ENCODE peak calls at places on chromosome 2, in five cellular contexts. S is Kasumi-1; P is activated naive CD4-positive, alpha-beta T cell treated with anti-CD3 and anti-CD28 coated beads, Interleukin-2, amount 10 ng/mL, durations not matched to agents 7 days and 5 days; K is right cardiac atrium; T is activated CD4-positive, alpha-beta T cell treated with anti-CD3 and anti-CD28 coated beads, Interleukin-2, amount 50 U/mL, for 48 hours. W is an unnamed sample.

GRCh38 chr2:74917702-74918619 is 40.5 kb upstream of the POLE4 start:
- DNase-seq in T (no peak), S (peak), P (no peak), K (no peak), W (no peak)

GRCh38 chr2:20452551-20452950 is 5.7 kb downstream of the RHOB start:
- DNase-seq in P (no peak), K (no peak), S (no peak), T (no peak), W (peak)

GRCh38 chr2:75047189-75047812 is 88.9 kb downstream of the POLE4 start:
- DNase-seq in K (no peak), T (no peak), S (no peak), P (no peak), W (no peak)

GRCh38 chr2:85468704-85469349 is 50.3 kb downstream of the SH2D6 start:
- DNase-seq in P (no peak), T (no peak), K (no peak), S (no peak), W (no peak)

GRCh38 chr2:85873679-85874078 is 15.1 kb downstream of the ST3GAL5 start:
- DNase-seq in K (no peak), P (peak), T (no peak), S (no peak), W (no peak)

GRCh38 chr2:169734172-169734847 is 678 bp downstream of the KLHL23 start:
- DNase-seq in K (peak), T (peak), P (peak), S (peak), W (peak)

GRCh38 chr2:41967426-41968181 is 80.2 kb upstream of the PKDCC start:
- DNase-seq in P (no peak), K (peak), S (no peak), T (no peak), W (no peak)

GRCh38 chr2:65507102-65508069 is 75.0 kb upstream of the SPRED2 start:
- DNase-seq in T (no peak), K (no peak), P (no peak), S (no peak), W (no peak)

GRCh38 chr2:9326975-9327374 is 96.4 kb downstream of the ITGB1BP1 start:
- DNase-seq in T (no peak), S (no peak), K (no peak), P (no peak), W (no peak)

GRCh38 chr2:37795938-37796337 is 124.5 kb upstream of the CDC42EP3 start:
- DNase-seq in T (no peak), P (no peak), S (no peak), K (no peak), W (no peak)

GRCh38 chr2:176781570-176782217 is 430.9 kb upstream of the HNRNPA3 start:
- DNase-seq in P (no peak), T (no peak), S (peak), K (no peak), W (no peak)

GRCh38 chr2:167264380-167264779 is 376.1 kb downstream of the XIRP2 start:
- DNase-seq in T (no peak), K (no peak), P (no peak), S (peak), W (no peak)

GRCh38 chr2:174486614-174487535 is at the start of gene GPR155:
- DNase-seq in K (peak), S (peak), P (peak), T (peak), W (peak)

GRCh38 chr2:173713904-173714555 is 251.1 kb downstream of the SP3 start:
- DNase-seq in P (no peak), K (no peak), S (no peak), T (no peak), W (no peak)

GRCh38 chr2:43327119-43327518 is 100.7 kb upstream of the ZFP36L2 start:
- DNase-seq in P (no peak), S (peak), T (no peak), K (no peak), W (no peak)

GRCh38 chr2:75310915-75311314 is 111.6 kb upstream of the TACR1 start:
- DNase-seq in K (no peak), P (no peak), S (no peak), T (no peak), W (no peak)

GRCh38 chr2:183416741-183417140 is 292.5 kb downstream of the NUP35 start:
- DNase-seq in P (no peak), S (no peak), T (no peak), K (no peak), W (no peak)

GRCh38 chr2:59786684-59787083 is 766.8 kb downstream of the BCL11A start:
- DNase-seq in P (no peak), T (no peak), S (no peak), K (no peak), W (no peak)

GRCh38 chr2:231364961-231365810 is 30.3 kb upstream of the B3GNT7 start:
- DNase-seq in P (no peak), K (no peak), S (no peak), T (no peak), W (no peak)

GRCh38 chr2:9806298-9806610 is 37.0 kb upstream of the TAF1B start:
- DNase-seq in S (no peak), K (no peak), P (no peak), T (no peak), W (no peak)

GRCh38 chr2:216499641-216500218 is 1.1 kb downstream of the RPL37A start:
- DNase-seq in T (peak), P (peak), S (no peak), K (no peak), W (peak)

GRCh38 chr2:66370824-66371223 is 64.1 kb upstream of the MEIS1 start:
- DNase-seq in P (no peak), S (no peak), T (no peak), K (no peak), W (no peak)

GRCh38 chr2:75276093-75277055 is 77.1 kb upstream of the TACR1 start:
- DNase-seq in K (no peak), T (no peak), P (no peak), S (no peak), W (no peak)

GRCh38 chr2:2870106-2870505 is 507.5 kb downstream of the EIPR1 start:
- DNase-seq in P (no peak), T (no peak), S (no peak), K (no peak), W (no peak)

GRCh38 chr2:233165895-233166661 is 85.4 kb upstream of the ATG16L1 start:
- DNase-seq in K (peak), P (peak), T (peak), S (peak), W (no peak)

GRCh38 chr2:119252186-119253113 is 28.8 kb downstream of the STEAP3 start:
- DNase-seq in K (no peak), S (no peak), T (no peak), P (no peak), W (peak)

GRCh38 chr2:162475661-162476060 is 131.7 kb downstream of the GCA start:
- DNase-seq in K (no peak), S (no peak), P (no peak), T (no peak), W (no peak)

GRCh38 chr2:170514140-170514539 is 201.0 kb upstream of the SP5 start:
- DNase-seq in P (no peak), T (no peak), S (no peak), K (no peak), W (no peak)

GRCh38 chr2:26721267-26722032 is 28.9 kb downstream of the KCNK3 start:
- DNase-seq in T (no peak), P (no peak), S (no peak), K (peak), W (no peak)

GRCh38 chr2:191688934-191689695 is 11.2 kb downstream of the NABP1 start:
- DNase-seq in K (no peak), S (no peak), P (no peak), T (no peak), W (no peak)

GRCh38 chr2:96760986-96761832 is 507 bp downstream of the CNNM4 start:
- DNase-seq in S (peak), K (peak), P (no peak), T (no peak), W (peak)

GRCh38 chr2:38230756-38231155 is 146.3 kb downstream of the ATL2 start:
- DNase-seq in K (no peak), T (no peak), S (no peak), P (no peak), W (no peak)

GRCh38 chr2:23301151-23301550 is 83.8 kb upstream of the KLHL29 start:
- DNase-seq in K (no peak), P (no peak), S (no peak), T (no peak), W (no peak)